ENCODE peak calls at places on chromosome 3, in seven cellular contexts. One of them, this sample, is unnamed.

GRCh38 chr3:124398594-124398993 is 331.7 kb upstream of the UMPS start:
- DNase-seq in activated CD8-positive, alpha-beta memory T cell treated with anti-CD3 and anti-CD28 coated beads, Interleukin-2, amount 10 ng/mL, durations not matched to agents 7 days and 5 days: no peak
- DNase-seq in GOT3: no peak
- DNase-seq in cardiac septum: no peak
- DNase-seq in fibroblast of mammary gland: no peak
- DNase-seq in HTR-8/SVneo: no peak
- DNase-seq in Calu3: no peak
- DNase-seq in this sample: no peak

GRCh38 chr3:195097331-195098255 is 173.4 kb downstream of the XXYLT1 start:
- DNase-seq in cardiac septum: peak; percentile 55
- DNase-seq in activated CD8-positive, alpha-beta memory T cell treated with anti-CD3 and anti-CD28 coated beads, Interleukin-2, amount 10 ng/mL, durations not matched to agents 7 days and 5 days: no peak
- DNase-seq in fibroblast of mammary gland: no peak
- DNase-seq in Calu3: no peak
- DNase-seq in HTR-8/SVneo: no peak
- DNase-seq in GOT3: no peak
- DNase-seq in this sample: no peak

GRCh38 chr3:66763294-66763693 is 234.8 kb upstream of the KBTBD8 start:
- DNase-seq in cardiac septum: no peak
- DNase-seq in Calu3: no peak
- DNase-seq in activated CD8-positive, alpha-beta memory T cell treated with anti-CD3 and anti-CD28 coated beads, Interleukin-2, amount 10 ng/mL, durations not matched to agents 7 days and 5 days: no peak
- DNase-seq in HTR-8/SVneo: no peak
- DNase-seq in fibroblast of mammary gland: peak; percentile 43
- DNase-seq in GOT3: peak; percentile 9
- DNase-seq in this sample: peak; percentile 98

GRCh38 chr3:27357665-27358258 is 11.4 kb downstream of the NEK10 start:
- DNase-seq in GOT3: no peak
- DNase-seq in cardiac septum: no peak
- DNase-seq in activated CD8-positive, alpha-beta memory T cell treated with anti-CD3 and anti-CD28 coated beads, Interleukin-2, amount 10 ng/mL, durations not matched to agents 7 days and 5 days: peak; percentile 80
- DNase-seq in Calu3: peak; percentile 69
- DNase-seq in fibroblast of mammary gland: peak; percentile 66
- DNase-seq in HTR-8/SVneo: peak; percentile 51
- DNase-seq in this sample: peak; percentile 76

GRCh38 chr3:11306815-11307589 is 34.8 kb downstream of the ATG7 start:
- DNase-seq in activated CD8-positive, alpha-beta memory T cell treated with anti-CD3 and anti-CD28 coated beads, Interleukin-2, amount 10 ng/mL, durations not matched to agents 7 days and 5 days: peak; percentile 74
- DNase-seq in Calu3: no peak
- DNase-seq in GOT3: no peak
- DNase-seq in HTR-8/SVneo: no peak
- DNase-seq in cardiac septum: no peak
- DNase-seq in fibroblast of mammary gland: no peak
- DNase-seq in this sample: no peak

GRCh38 chr3:115071611-115072010 is 75.5 kb downstream of the ZBTB20 start:
- DNase-seq in HTR-8/SVneo: no peak
- DNase-seq in GOT3: peak; percentile 24
- DNase-seq in fibroblast of mammary gland: peak; percentile 39
- DNase-seq in Calu3: no peak
- DNase-seq in activated CD8-positive, alpha-beta memory T cell treated with anti-CD3 and anti-CD28 coated beads, Interleukin-2, amount 10 ng/mL, durations not matched to agents 7 days and 5 days: no peak
- DNase-seq in cardiac septum: no peak
- DNase-seq in this sample: no peak

GRCh38 chr3:11096266-11097135 is 57.8 kb upstream of the HRH1 start:
- DNase-seq in activated CD8-positive, alpha-beta memory T cell treated with anti-CD3 and anti-CD28 coated beads, Interleukin-2, amount 10 ng/mL, durations not matched to agents 7 days and 5 days: peak; percentile 71
- DNase-seq in cardiac septum: peak; percentile 88
- DNase-seq in GOT3: peak; percentile 61
- DNase-seq in Calu3: peak; percentile 71
- DNase-seq in fibroblast of mammary gland: peak; percentile 93
- DNase-seq in HTR-8/SVneo: peak; percentile 91
- DNase-seq in this sample: peak; percentile 95

GRCh38 chr3:24640330-24640877 is 145.8 kb upstream of the THRB start:
- DNase-seq in GOT3: no peak
- DNase-seq in cardiac septum: no peak
- DNase-seq in activated CD8-positive, alpha-beta memory T cell treated with anti-CD3 and anti-CD28 coated beads, Interleukin-2, amount 10 ng/mL, durations not matched to agents 7 days and 5 days: no peak
- DNase-seq in Calu3: peak; percentile 32
- DNase-seq in fibroblast of mammary gland: peak; percentile 81
- DNase-seq in HTR-8/SVneo: peak; percentile 42
- DNase-seq in this sample: peak; percentile 60

GRCh38 chr3:64900916-64901903 is 213.4 kb upstream of the ADAMTS9 start:
- DNase-seq in Calu3: no peak
- DNase-seq in activated CD8-positive, alpha-beta memory T cell treated with anti-CD3 and anti-CD28 coated beads, Interleukin-2, amount 10 ng/mL, durations not matched to agents 7 days and 5 days: no peak
- DNase-seq in GOT3: no peak
- DNase-seq in cardiac septum: no peak
- DNase-seq in HTR-8/SVneo: no peak
- DNase-seq in fibroblast of mammary gland: peak; percentile 67
- DNase-seq in this sample: no peak

GRCh38 chr3:127448161-127448561 is 142.4 kb downstream of the TPRA1 start:
- DNase-seq in HTR-8/SVneo: no peak
- DNase-seq in fibroblast of mammary gland: no peak
- DNase-seq in cardiac septum: no peak
- DNase-seq in activated CD8-positive, alpha-beta memory T cell treated with anti-CD3 and anti-CD28 coated beads, Interleukin-2, amount 10 ng/mL, durations not matched to agents 7 days and 5 days: no peak
- DNase-seq in Calu3: no peak
- DNase-seq in GOT3: no peak
- DNase-seq in this sample: peak; percentile 48

GRCh38 chr3:113597611-113598382 is 65.4 kb downstream of the SIDT1 start:
- DNase-seq in Calu3: no peak
- DNase-seq in cardiac septum: no peak
- DNase-seq in activated CD8-positive, alpha-beta memory T cell treated with anti-CD3 and anti-CD28 coated beads, Interleukin-2, amount 10 ng/mL, durations not matched to agents 7 days and 5 days: no peak
- DNase-seq in fibroblast of mammary gland: no peak
- DNase-seq in GOT3: no peak
- DNase-seq in HTR-8/SVneo: no peak
- DNase-seq in this sample: no peak

GRCh38 chr3:141405581-141405980 is 37.3 kb downstream of the ZBTB38 start:
- DNase-seq in GOT3: no peak
- DNase-seq in cardiac septum: no peak
- DNase-seq in Calu3: no peak
- DNase-seq in fibroblast of mammary gland: no peak
- DNase-seq in HTR-8/SVneo: no peak
- DNase-seq in activated CD8-positive, alpha-beta memory T cell treated with anti-CD3 and anti-CD28 coated beads, Interleukin-2, amount 10 ng/mL, durations not matched to agents 7 days and 5 days: no peak
- DNase-seq in this sample: no peak

GRCh38 chr3:49738067-49738713 is 14.4 kb upstream of the GMPPB start:
- DNase-seq in fibroblast of mammary gland: no peak
- DNase-seq in activated CD8-positive, alpha-beta memory T cell treated with anti-CD3 and anti-CD28 coated beads, Interleukin-2, amount 10 ng/mL, durations not matched to agents 7 days and 5 days: no peak
- DNase-seq in GOT3: no peak
- DNase-seq in HTR-8/SVneo: no peak
- DNase-seq in Calu3: no peak
- DNase-seq in cardiac septum: peak; percentile 54
- DNase-seq in this sample: no peak

GRCh38 chr3:17424137-17424536 is 318.3 kb downstream of the TBC1D5 start:
- DNase-seq in HTR-8/SVneo: no peak
- DNase-seq in GOT3: no peak
- DNase-seq in fibroblast of mammary gland: peak; percentile 74
- DNase-seq in Calu3: no peak
- DNase-seq in cardiac septum: no peak
- DNase-seq in activated CD8-positive, alpha-beta memory T cell treated with anti-CD3 and anti-CD28 coated beads, Interleukin-2, amount 10 ng/mL, durations not matched to agents 7 days and 5 days: no peak
- DNase-seq in this sample: no peak

GRCh38 chr3:71206821-71207220 is 376.7 kb downstream of the FOXP1 start:
- DNase-seq in cardiac septum: no peak
- DNase-seq in HTR-8/SVneo: no peak
- DNase-seq in GOT3: no peak
- DNase-seq in Calu3: no peak
- DNase-seq in activated CD8-positive, alpha-beta memory T cell treated with anti-CD3 and anti-CD28 coated beads, Interleukin-2, amount 10 ng/mL, durations not matched to agents 7 days and 5 days: no peak
- DNase-seq in fibroblast of mammary gland: no peak
- DNase-seq in this sample: no peak

GRCh38 chr3:123576119-123576518 is 8.7 kb downstream of the HACD2 start:
- DNase-seq in Calu3: no peak
- DNase-seq in activated CD8-positive, alpha-beta memory T cell treated with anti-CD3 and anti-CD28 coated beads, Interleukin-2, amount 10 ng/mL, durations not matched to agents 7 days and 5 days: no peak
- DNase-seq in GOT3: no peak
- DNase-seq in cardiac septum: no peak
- DNase-seq in HTR-8/SVneo: no peak
- DNase-seq in fibroblast of mammary gland: peak; percentile 53
- DNase-seq in this sample: no peak

GRCh38 chr3:79651536-79652065 is 116.2 kb downstream of the ROBO1 start:
- DNase-seq in GOT3: no peak
- DNase-seq in Calu3: no peak
- DNase-seq in HTR-8/SVneo: no peak
- DNase-seq in cardiac septum: no peak
- DNase-seq in activated CD8-positive, alpha-beta memory T cell treated with anti-CD3 and anti-CD28 coated beads, Interleukin-2, amount 10 ng/mL, durations not matched to agents 7 days and 5 days: no peak
- DNase-seq in fibroblast of mammary gland: no peak
- DNase-seq in this sample: no peak

GRCh38 chr3:94525039-94525438 is 462.2 kb downstream of the NSUN3 start:
- DNase-seq in Calu3: no peak
- DNase-seq in HTR-8/SVneo: no peak
- DNase-seq in activated CD8-positive, alpha-beta memory T cell treated with anti-CD3 and anti-CD28 coated beads, Interleukin-2, amount 10 ng/mL, durations not matched to agents 7 days and 5 days: no peak
- DNase-seq in cardiac septum: no peak
- DNase-seq in fibroblast of mammary gland: peak; percentile 1
- DNase-seq in GOT3: no peak
- DNase-seq in this sample: peak; percentile 33

GRCh38 chr3:152279474-152279873 is 10.7 kb downstream of the MBNL1 start:
- DNase-seq in GOT3: no peak
- DNase-seq in cardiac septum: no peak
- DNase-seq in fibroblast of mammary gland: no peak
- DNase-seq in Calu3: no peak
- DNase-seq in activated CD8-positive, alpha-beta memory T cell treated with anti-CD3 and anti-CD28 coated beads, Interleukin-2, amount 10 ng/mL, durations not matched to agents 7 days and 5 days: no peak
- DNase-seq in HTR-8/SVneo: no peak
- DNase-seq in this sample: no peak

GRCh38 chr3:131147534-131147933 is 120.9 kb downstream of the NEK11 start:
- DNase-seq in fibroblast of mammary gland: peak; percentile 26
- DNase-seq in activated CD8-positive, alpha-beta memory T cell treated with anti-CD3 and anti-CD28 coated beads, Interleukin-2, amount 10 ng/mL, durations not matched to agents 7 days and 5 days: no peak
- DNase-seq in cardiac septum: no peak
- DNase-seq in Calu3: no peak
- DNase-seq in HTR-8/SVneo: no peak
- DNase-seq in GOT3: no peak
- DNase-seq in this sample: no peak

GRCh38 chr3:48879307-48879993 is 19.2 kb downstream of the SLC25A20 start:
- DNase-seq in cardiac septum: no peak
- DNase-seq in activated CD8-positive, alpha-beta memory T cell treated with anti-CD3 and anti-CD28 coated beads, Interleukin-2, amount 10 ng/mL, durations not matched to agents 7 days and 5 days: no peak
- DNase-seq in Calu3: no peak
- DNase-seq in GOT3: no peak
- DNase-seq in fibroblast of mammary gland: no peak
- DNase-seq in HTR-8/SVneo: no peak
- DNase-seq in this sample: no peak

GRCh38 chr3:195139876-195140240 is 131.1 kb downstream of the XXYLT1 start:
- DNase-seq in cardiac septum: no peak
- DNase-seq in HTR-8/SVneo: peak; percentile 35
- DNase-seq in Calu3: no peak
- DNase-seq in activated CD8-positive, alpha-beta memory T cell treated with anti-CD3 and anti-CD28 coated beads, Interleukin-2, amount 10 ng/mL, durations not matched to agents 7 days and 5 days: no peak
- DNase-seq in GOT3: no peak
- DNase-seq in fibroblast of mammary gland: peak; percentile 48
- DNase-seq in this sample: peak; percentile 80

GRCh38 chr3:105327662-105328337 is 38.9 kb upstream of the ALCAM start:
- DNase-seq in Calu3: no peak
- DNase-seq in HTR-8/SVneo: no peak
- DNase-seq in GOT3: no peak
- DNase-seq in cardiac septum: no peak
- DNase-seq in fibroblast of mammary gland: peak; percentile 37
- DNase-seq in activated CD8-positive, alpha-beta memory T cell treated with anti-CD3 and anti-CD28 coated beads, Interleukin-2, amount 10 ng/mL, durations not matched to agents 7 days and 5 days: no peak
- DNase-seq in this sample: peak; percentile 65

GRCh38 chr3:31937225-31937624 is 43.8 kb downstream of the OSBPL10 start:
- DNase-seq in fibroblast of mammary gland: no peak
- DNase-seq in cardiac septum: no peak
- DNase-seq in activated CD8-positive, alpha-beta memory T cell treated with anti-CD3 and anti-CD28 coated beads, Interleukin-2, amount 10 ng/mL, durations not matched to agents 7 days and 5 days: no peak
- DNase-seq in GOT3: no peak
- DNase-seq in HTR-8/SVneo: no peak
- DNase-seq in Calu3: no peak
- DNase-seq in this sample: peak; percentile 94

This sample was measured in MCF 10A.